ENCODE peak calls at places on chromosomes 16 and 17, in four cellular contexts. R is A549, W is adrenal gland, A is tibial nerve. B is an unnamed sample.

GRCh38 chr17:4118095-4118743 is 24.6 kb downstream of the ZZEF1 start:
- DNase-seq in A (no peak), W (peak), R (no peak), B (no peak)

GRCh38 chr17:27558842-27559505 is 72.0 kb upstream of the LGALS9 start:
- DNase-seq in A (no peak), W (no peak), R (no peak), B (no peak)

GRCh38 chr17:66306413-66306812 is 4.0 kb downstream of the PRKCA start:
- DNase-seq in W (no peak), A (no peak), R (no peak), B (no peak)

GRCh38 chr17:32912218-32912897 is 15.6 kb upstream of the TMEM98 start:
- DNase-seq in W (peak), A (peak), R (no peak), B (peak)

GRCh38 chr16:90048347-90048722 is 28.8 kb downstream of the PRDM7 start:
- DNase-seq in R (no peak), W (no peak), A (no peak), B (no peak)

GRCh38 chr17:65914784-65915342 is 277.1 kb downstream of the CEP112 start:
- DNase-seq in R (no peak), W (no peak), A (no peak), B (no peak)

GRCh38 chr16:8126313-8126712 is 464.0 kb downstream of the TMEM114 start:
- DNase-seq in W (no peak), R (no peak), A (no peak), B (no peak)

GRCh38 chr17:73315481-73315880 is 3.7 kb upstream of the CDC42EP4 start:
- DNase-seq in R (no peak), W (no peak), A (no peak), B (no peak)

GRCh38 chr17:1422907-1423306 is 22.9 kb upstream of the YWHAE start:
- DNase-seq in R (peak), W (peak), A (no peak), B (no peak)

GRCh38 chr16:88421871-88422433 is 31.1 kb upstream of the ZFPM1 start:
- DNase-seq in A (no peak), R (no peak), W (no peak), B (no peak)

GRCh38 chr16:9134739-9135138 is 43.3 kb downstream of the HAPSTR1 start:
- DNase-seq in A (peak), W (peak), R (peak), B (peak)

GRCh38 chr16:9844361-9844760 is 337.9 kb downstream of the GRIN2A start:
- DNase-seq in R (no peak), A (no peak), W (no peak), B (no peak)

GRCh38 chr17:33686171-33686570 is 393.1 kb upstream of the ASIC2 start:
- DNase-seq in A (no peak), W (no peak), R (peak), B (no peak)

GRCh38 chr16:49504023-49504364 is 130.4 kb downstream of the C16orf78 start:
- DNase-seq in W (no peak), R (no peak), A (no peak), B (no peak)

GRCh38 chr16:57810197-57811024 is 8.1 kb upstream of the KIFC3 start:
- DNase-seq in W (peak), R (peak), A (peak), B (peak)

GRCh38 chr16:24073321-24073720 is 182.8 kb upstream of the CACNG3 start:
- DNase-seq in A (no peak), W (no peak), R (no peak), B (no peak)

GRCh38 chr17:5234645-5235576 is at the start of gene SCIMP:
- DNase-seq in W (peak), R (no peak), A (peak), B (peak)

DNA sequence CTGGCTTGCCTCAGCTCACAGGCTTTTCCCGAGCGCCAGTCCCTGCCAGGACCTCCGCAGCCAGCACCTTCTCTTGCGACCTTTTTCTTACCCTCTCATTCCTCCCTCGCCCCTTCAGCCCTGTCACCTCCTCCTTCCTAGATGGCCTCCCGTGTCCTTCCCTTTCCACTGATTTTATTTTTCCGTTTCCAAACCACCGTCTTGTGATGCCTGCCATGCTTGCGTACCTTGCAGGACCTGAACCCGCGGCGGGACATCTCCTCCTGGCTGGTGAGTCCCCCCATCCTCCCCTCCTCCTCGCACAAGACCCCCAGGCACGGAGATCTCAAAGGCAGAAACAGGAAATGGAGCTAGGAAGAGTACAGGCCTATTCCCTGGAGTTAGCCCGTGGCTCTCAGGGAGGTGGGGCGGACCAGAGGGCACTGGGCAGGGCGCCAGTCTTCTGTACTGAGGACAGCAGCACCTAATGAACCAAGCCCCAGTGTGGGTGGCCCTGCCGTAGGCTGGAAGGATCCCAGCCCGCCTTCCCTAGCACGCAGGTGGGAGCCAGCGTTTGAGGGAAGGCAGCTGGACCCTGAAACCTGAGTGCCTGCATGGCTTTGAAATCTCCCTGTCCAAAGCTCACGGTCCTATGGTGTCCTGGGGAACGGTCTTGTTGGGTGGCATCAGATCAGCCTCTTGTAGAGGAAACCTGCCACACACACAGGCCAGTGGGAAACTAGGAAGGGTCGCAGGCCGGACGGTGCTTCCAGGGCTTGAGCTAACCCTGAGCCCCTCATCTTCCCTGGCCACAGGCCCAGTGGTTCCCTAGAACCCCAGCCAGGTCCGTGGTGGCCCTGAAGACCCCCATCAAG is 612 bp downstream of the CISD3 start:
- DNase-seq in R (peak), A (peak), W (peak), B (peak)
- TF ChIP-seq POLR2A in R (no peak), A (no peak), W (no peak), B (no peak)

GRCh38 chr17:43975898-43976297 is 22.2 kb upstream of the PYY start:
- DNase-seq in A (no peak), W (no peak), R (no peak), B (no peak)

GRCh38 chr17:43967251-43967875 is 13.6 kb upstream of the PYY start:
- DNase-seq in A (no peak), R (no peak), W (no peak), B (no peak)

GRCh38 chr17:43974541-43975315 is 21.0 kb upstream of the PYY start:
- DNase-seq in W (no peak), R (no peak), A (no peak), B (no peak)

GRCh38 chr17:43966276-43966675 is 12.5 kb upstream of the PYY start:
- DNase-seq in W (no peak), R (no peak), A (no peak), B (no peak)

GRCh38 chr17:43970366-43970765 is 16.6 kb upstream of the PYY start:
- DNase-seq in A (no peak), W (no peak), R (no peak), B (no peak)
- H3K4me3 ChIP-seq in A (no peak), W (no peak), R (no peak), B (no peak)

GRCh38 chr17:42125565-42125964 is 3.0 kb downstream of the HSPB9 start:
- DNase-seq in R (no peak), W (no peak), A (no peak), B (no peak)

GRCh38 chr17:42120161-42121065 is 754 bp downstream of the KAT2A start:
- DNase-seq in W (no peak), A (no peak), R (peak), B (no peak)

GRCh38 chr17:42124256-42124655 is 1.7 kb downstream of the HSPB9 start:
- DNase-seq in W (no peak), A (no peak), R (no peak), B (no peak)

GRCh38 chr17:42121066-42121769 is at the start of gene KAT2A:
- DNase-seq in R (peak), A (peak), W (peak), B (peak)

DNA sequence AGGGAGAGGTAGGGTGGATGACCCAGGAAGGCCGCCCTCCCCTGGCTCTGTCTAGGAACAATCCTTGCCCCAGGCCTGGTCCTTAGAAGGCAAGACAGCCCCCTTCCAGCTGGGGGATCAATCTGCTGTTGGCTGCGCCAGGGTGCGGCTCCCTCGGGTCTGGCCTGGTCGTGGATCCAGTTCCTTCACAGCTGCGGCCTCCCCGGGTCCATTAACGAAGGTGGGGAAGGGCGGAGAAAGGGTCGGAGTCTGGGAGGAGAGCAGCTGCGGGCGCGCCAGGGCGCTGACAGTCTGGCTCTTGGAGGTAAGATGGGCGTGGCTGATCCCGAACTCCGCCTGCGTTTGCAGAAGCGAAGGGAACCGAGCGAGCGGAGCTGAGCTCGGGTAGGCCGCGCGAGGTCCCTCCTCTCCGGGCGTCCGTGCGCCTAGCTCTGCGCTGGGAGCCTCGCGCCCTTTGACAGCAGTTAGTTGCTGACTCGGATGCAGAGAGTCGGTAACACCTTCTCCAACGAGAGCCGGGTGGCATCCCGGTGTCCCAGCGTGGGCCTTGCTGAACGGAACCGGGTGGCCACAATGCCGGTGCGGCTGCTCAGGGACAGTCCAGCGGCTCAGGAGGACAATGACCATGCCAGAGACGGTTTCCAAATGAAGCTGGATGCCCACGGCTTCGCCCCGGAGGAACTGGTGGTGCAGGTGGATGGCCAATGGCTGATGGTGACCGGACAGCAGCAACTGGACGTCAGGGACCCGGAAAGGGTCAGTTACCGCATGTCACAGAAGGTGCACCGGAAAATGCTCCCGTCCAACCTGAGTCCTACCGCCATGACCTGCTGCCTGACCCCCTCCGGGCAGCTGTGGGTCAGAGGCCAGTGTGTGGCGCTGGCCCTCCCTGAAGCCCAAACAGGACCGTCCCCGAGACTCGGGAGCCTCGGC is at the start of gene HSPB9:
- DNase-seq in R (no peak), A (no peak), W (no peak), B (no peak)
- TF ChIP-seq POLR2A in R (no peak), A (no peak), W (no peak), B (no peak)

GRCh38 chr17:61289408-61290385 is 109.9 kb upstream of the TBX2 start:
- DNase-seq in R (no peak), W (no peak), A (no peak), B (no peak)
- H3K4me3 ChIP-seq in R (no peak), W (no peak), A (no peak), B (no peak)

GRCh38 chr17:77453613-77454559 is 313.1 kb downstream of the SEC14L1 start:
- DNase-seq in A (no peak), W (no peak), R (no peak), B (no peak)
- TF ChIP-seq POLR2A in A (no peak), W (no peak), R (no peak), B (no peak)

GRCh38 chr17:38450699-38451029 is 22.4 kb downstream of the ARHGAP23 start:
- DNase-seq in A (no peak), W (no peak), R (no peak), B (no peak)
- H3K4me3 ChIP-seq in A (no peak), W (no peak), R (no peak), B (no peak)

GRCh38 chr17:31549525-31550388 is 158.3 kb downstream of the RAB11FIP4 start:
- DNase-seq in W (peak), A (peak), R (peak), B (peak)
- TF ChIP-seq POLR2A in W (peak), A (peak), R (peak), B (no peak)